ENCODE peak calls at places on chromosome 20, in eight cellular contexts. L, V, C, P, T, M, R and G are unnamed samples.

GRCh38 chr20:856361-856775 is 22.9 kb downstream of the FAM110A start:
- DNase-seq in P (peak), M (no peak), T (no peak), V (no peak), R (no peak), C (peak), L (peak), G (peak)

GRCh38 chr20:24339179-24339578 is 130.2 kb upstream of the SYNDIG1 start:
- DNase-seq in T (no peak), P (no peak), V (no peak), R (no peak), C (no peak), L (no peak), M (no peak), G (no peak)

GRCh38 chr20:38091447-38092216 is 58.1 kb downstream of the RPRD1B start:
- DNase-seq in P (no peak), L (no peak), V (no peak), M (no peak), C (no peak), R (no peak), T (no peak), G (peak)

GRCh38 chr20:61520761-61521460 is 268.9 kb downstream of the CDH4 start:
- DNase-seq in V (no peak), R (no peak), T (no peak), M (no peak), C (no peak), P (no peak), L (no peak), G (peak)

GRCh38 chr20:11098888-11099287 is 425.1 kb upstream of the JAG1 start:
- DNase-seq in L (no peak), P (no peak), V (no peak), C (no peak), R (no peak), T (no peak), M (no peak), G (no peak)

GRCh38 chr20:36018208-36018988 is 50.0 kb downstream of the CNBD2 start:
- DNase-seq in P (no peak), T (no peak), C (no peak), V (no peak), R (no peak), L (no peak), M (no peak), G (no peak)

GRCh38 chr20:20741067-20742045 is 28.9 kb upstream of the RALGAPA2 start:
- DNase-seq in V (no peak), P (no peak), M (peak), T (no peak), C (no peak), L (no peak), R (no peak), G (no peak)

GRCh38 chr20:8388707-8389106 is 256.6 kb downstream of the PLCB1 start:
- DNase-seq in M (no peak), C (no peak), V (no peak), P (no peak), L (no peak), R (no peak), T (no peak), G (peak)

GRCh38 chr20:48737463-48738093 is 90.2 kb downstream of the PREX1 start:
- DNase-seq in V (no peak), L (no peak), M (no peak), C (no peak), T (no peak), R (no peak), P (peak), G (no peak)

GRCh38 chr20:33072362-33072761 is 7.1 kb upstream of the BPIFB4 start:
- DNase-seq in C (no peak), L (no peak), R (no peak), T (no peak), P (no peak), M (no peak), V (no peak), G (no peak)

GRCh38 chr20:18977441-18977840 is 163.9 kb downstream of the SCP2D1 start:
- DNase-seq in L (no peak), T (no peak), M (no peak), R (no peak), P (no peak), V (no peak), C (no peak), G (no peak)

GRCh38 chr20:45235995-45236394 is 14.8 kb downstream of the SEMG2 start:
- DNase-seq in M (no peak), C (no peak), T (no peak), P (no peak), L (no peak), R (no peak), V (no peak), G (no peak)

GRCh38 chr20:1934578-1935573 is 39.7 kb downstream of the SIRPA start:
- DNase-seq in M (no peak), T (no peak), C (no peak), R (no peak), L (no peak), V (no peak), P (no peak), G (peak)

GRCh38 chr20:496126-496696 is 33.9 kb upstream of the TBC1D20 start:
- DNase-seq in V (no peak), P (no peak), C (no peak), R (no peak), M (peak), T (no peak), L (no peak), G (peak)

GRCh38 chr20:63355781-63356295 is 5.3 kb downstream of the CHRNA4 start:
- DNase-seq in L (no peak), R (no peak), T (no peak), M (no peak), V (no peak), P (no peak), C (no peak), G (no peak)

GRCh38 chr20:59163641-59164530 is at the start of gene ZNF831:
- DNase-seq in C (no peak), T (no peak), P (no peak), L (peak), M (no peak), R (no peak), V (no peak), G (no peak)

GRCh38 chr20:36214684-36215256 is 21.5 kb upstream of the AAR2 start:
- DNase-seq in M (no peak), L (peak), T (peak), R (no peak), C (peak), V (no peak), P (no peak), G (peak)

GRCh38 chr20:36821964-36822437 is 48.4 kb upstream of the DSN1 start:
- DNase-seq in P (no peak), R (no peak), L (no peak), M (no peak), T (no peak), V (no peak), C (no peak), G (no peak)

GRCh38 chr20:17430515-17430914 is 100.7 kb downstream of the BFSP1 start:
- DNase-seq in P (no peak), V (no peak), T (no peak), C (no peak), R (no peak), L (no peak), M (no peak), G (no peak)

GRCh38 chr20:5065489-5066383 is 54.0 kb downstream of the PCNA start:
- DNase-seq in V (no peak), P (no peak), T (no peak), M (peak), R (no peak), L (no peak), C (peak), G (peak)

GRCh38 chr20:50107796-50108331 is 5.1 kb downstream of the UBE2V1 start:
- DNase-seq in C (no peak), T (no peak), V (no peak), P (no peak), M (no peak), L (no peak), R (no peak), G (no peak)

GRCh38 chr20:35192071-35192872 is 20.4 kb downstream of the PROCR start:
- DNase-seq in T (no peak), L (no peak), P (no peak), M (no peak), V (no peak), C (no peak), R (no peak), G (peak)

GRCh38 chr20:45407783-45408645 is at the start of gene DBNDD2:
- DNase-seq in C (no peak), M (no peak), P (no peak), L (peak), R (no peak), T (no peak), V (no peak), G (no peak)

GRCh38 chr20:884983-885952 is 30.9 kb downstream of the ANGPT4 start:
- DNase-seq in C (no peak), V (no peak), P (no peak), T (no peak), R (no peak), M (no peak), L (no peak), G (peak)

GRCh38 chr20:50885781-50886180 is 45.5 kb downstream of the ADNP start:
- DNase-seq in P (no peak), L (no peak), V (no peak), M (no peak), R (no peak), T (no peak), C (no peak), G (no peak)

GRCh38 chr20:3811421-3812258 is 8.7 kb upstream of the AP5S1 start:
- DNase-seq in P (peak), T (peak), V (peak), R (peak), L (peak), C (peak), M (peak), G (peak)

GRCh38 chr20:25692499-25692898 is 4.2 kb downstream of the ZNF337 start:
- DNase-seq in C (no peak), P (no peak), T (no peak), M (no peak), L (no peak), R (no peak), V (no peak), G (no peak)

GRCh38 chr20:54140067-54140466 is 33.7 kb downstream of the CYP24A1 start:
- DNase-seq in M (no peak), P (no peak), C (no peak), T (no peak), V (no peak), R (no peak), L (no peak), G (no peak)

GRCh38 chr20:10487354-10488115 is 52.4 kb downstream of the SLX4IP start:
- DNase-seq in V (no peak), P (no peak), C (no peak), L (no peak), R (no peak), M (no peak), T (no peak), G (peak)

GRCh38 chr20:2736441-2736840 is 43.9 kb downstream of the EBF4 start:
- DNase-seq in L (no peak), P (no peak), T (no peak), V (no peak), M (no peak), C (no peak), R (no peak), G (no peak)

GRCh38 chr20:48945840-48946514 is 24.5 kb downstream of the ARFGEF2 start:
- DNase-seq in T (no peak), L (no peak), M (no peak), C (peak), R (no peak), V (no peak), P (no peak), G (peak)

GRCh38 chr20:37316116-37316774 is 26.8 kb downstream of the MANBAL start:
- DNase-seq in T (peak), L (no peak), V (no peak), M (no peak), R (no peak), C (no peak), P (peak), G (no peak)

GRCh38 chr20:50381771-50382593 is 128.2 kb upstream of the PTPN1 start:
- DNase-seq in L (peak), T (no peak), R (no peak), P (no peak), M (no peak), V (no peak), C (no peak), G (no peak)

GRCh38 chr20:47133809-47134456 is 222.6 kb downstream of the ZMYND8 start:
- DNase-seq in P (no peak), V (no peak), T (no peak), R (no peak), M (no peak), L (no peak), C (no peak), G (peak)

GRCh38 chr20:47318596-47319516 is 37.6 kb downstream of the ZMYND8 start:
- DNase-seq in L (peak), V (no peak), R (no peak), P (no peak), T (no peak), M (peak), C (no peak), G (peak)

GRCh38 chr20:44358776-44359175 is 3.3 kb downstream of the HNF4A start:
- DNase-seq in T (no peak), P (no peak), R (no peak), M (no peak), V (no peak), C (no peak), L (no peak), G (no peak)

GRCh38 chr20:51650685-51651134 is 108.2 kb upstream of the NFATC2 start:
- DNase-seq in V (no peak), P (no peak), M (no peak), L (no peak), R (no peak), T (no peak), C (no peak), G (peak)

GRCh38 chr20:48770700-48771099 is 57.1 kb downstream of the PREX1 start:
- DNase-seq in L (no peak), M (no peak), C (no peak), T (no peak), R (no peak), V (no peak), P (no peak), G (no peak)